ENCODE peak calls at places on chromosomes 13 and 19, in five cellular contexts. One of them, this sample, is unnamed.

GRCh38 chr13:32309812-32310706 is 5.1 kb downstream of the ZAR1L start:
- DNase-seq in left lung: no peak
- DNase-seq in esophagus squamous epithelium: no peak
- DNase-seq in colonic mucosa: peak; percentile 30
- DNase-seq in adrenal gland: no peak
- DNase-seq in this sample: no peak

GRCh38 chr19:30102239-30102638 is 160.2 kb downstream of the URI1 start:
- DNase-seq in esophagus squamous epithelium: no peak
- DNase-seq in left lung: no peak
- DNase-seq in colonic mucosa: no peak
- DNase-seq in adrenal gland: no peak
- DNase-seq in this sample: no peak

GRCh38 chr13:62684359-62684758 is 1268.7 kb upstream of the PCDH20 start:
- DNase-seq in colonic mucosa: no peak
- DNase-seq in esophagus squamous epithelium: no peak
- DNase-seq in left lung: no peak
- DNase-seq in adrenal gland: no peak
- DNase-seq in this sample: no peak

GRCh38 chr13:113613789-113614379 is 29.3 kb downstream of the TFDP1 start:
- DNase-seq in colonic mucosa: no peak
- DNase-seq in adrenal gland: no peak
- DNase-seq in left lung: peak; percentile 4
- DNase-seq in esophagus squamous epithelium: no peak
- DNase-seq in this sample: no peak

GRCh38 chr19:46697142-46697960 is 19.6 kb downstream of the PRKD2 start:
- DNase-seq in esophagus squamous epithelium: no peak
- DNase-seq in adrenal gland: peak; percentile 93
- DNase-seq in colonic mucosa: peak; percentile 97
- DNase-seq in left lung: peak; percentile 95
- DNase-seq in this sample: peak; percentile 96

GRCh38 chr13:112526146-112526853 is 61.7 kb downstream of the TUBGCP3 start:
- DNase-seq in adrenal gland: no peak
- DNase-seq in esophagus squamous epithelium: no peak
- DNase-seq in left lung: no peak
- DNase-seq in colonic mucosa: no peak
- DNase-seq in this sample: no peak

GRCh38 chr13:43657485-43657884 is 129.3 kb downstream of the ENOX1 start:
- DNase-seq in left lung: no peak
- DNase-seq in colonic mucosa: no peak
- DNase-seq in adrenal gland: no peak
- DNase-seq in esophagus squamous epithelium: no peak
- DNase-seq in this sample: no peak

GRCh38 chr19:10332965-10333757 is at the start of gene RAVER1:
- DNase-seq in left lung: peak; percentile 99
- DNase-seq in colonic mucosa: peak; percentile 98
- DNase-seq in esophagus squamous epithelium: peak; percentile 77
- DNase-seq in adrenal gland: peak; percentile 99
- DNase-seq in this sample: peak; percentile 98

GRCh38 chr19:29084266-29084665 is 128.7 kb downstream of the UQCRFS1 start:
- DNase-seq in esophagus squamous epithelium: no peak
- DNase-seq in left lung: no peak
- DNase-seq in colonic mucosa: no peak
- DNase-seq in adrenal gland: no peak
- DNase-seq in this sample: no peak

GRCh38 chr13:102596147-102597028 is at the start of gene TPP2:
- DNase-seq in colonic mucosa: peak; percentile 99
- DNase-seq in esophagus squamous epithelium: peak; percentile 89
- DNase-seq in left lung: peak; percentile 99
- DNase-seq in adrenal gland: peak; percentile 100
- DNase-seq in this sample: peak; percentile 99

GRCh38 chr19:50628551-50628950 is 11.1 kb downstream of the SYT3 start:
- DNase-seq in esophagus squamous epithelium: no peak
- DNase-seq in left lung: no peak
- DNase-seq in adrenal gland: no peak
- DNase-seq in colonic mucosa: no peak
- DNase-seq in this sample: no peak

GRCh38 chr13:106568225-106569003 is 477 bp upstream of the ARGLU1 start:
- DNase-seq in left lung: no peak
- DNase-seq in adrenal gland: no peak
- DNase-seq in esophagus squamous epithelium: no peak
- DNase-seq in colonic mucosa: no peak
- DNase-seq in this sample: no peak

GRCh38 chr19:3708207-3708931 is at the start of gene TJP3:
- DNase-seq in adrenal gland: no peak
- DNase-seq in colonic mucosa: peak; percentile 89
- DNase-seq in esophagus squamous epithelium: no peak
- DNase-seq in left lung: peak; percentile 90
- DNase-seq in this sample: peak; percentile 87

GRCh38 chr19:3790209-3790734 is 4.1 kb upstream of the MATK start:
- DNase-seq in esophagus squamous epithelium: no peak
- DNase-seq in adrenal gland: no peak
- DNase-seq in left lung: no peak
- DNase-seq in colonic mucosa: no peak
- DNase-seq in this sample: no peak

GRCh38 chr19:48714759-48715261 is 4.7 kb downstream of the MAMSTR start:
- DNase-seq in adrenal gland: no peak
- DNase-seq in left lung: no peak
- DNase-seq in esophagus squamous epithelium: no peak
- DNase-seq in colonic mucosa: peak; percentile 62
- DNase-seq in this sample: no peak

GRCh38 chr19:32240316-32240715 is 105.1 kb upstream of the ZNF507 start:
- DNase-seq in adrenal gland: no peak
- DNase-seq in left lung: no peak
- DNase-seq in esophagus squamous epithelium: no peak
- DNase-seq in colonic mucosa: no peak
- DNase-seq in this sample: no peak

GRCh38 chr13:26785845-26786630 is 25.5 kb upstream of the GPR12 start:
- DNase-seq in left lung: peak; percentile 81
- DNase-seq in colonic mucosa: peak; percentile 34
- DNase-seq in esophagus squamous epithelium: no peak
- DNase-seq in adrenal gland: no peak
- DNase-seq in this sample: no peak

GRCh38 chr19:2770055-2771013 is 12.7 kb downstream of the SGTA start:
- DNase-seq in colonic mucosa: peak; percentile 39
- DNase-seq in adrenal gland: peak; percentile 83
- DNase-seq in esophagus squamous epithelium: no peak
- DNase-seq in left lung: no peak
- DNase-seq in this sample: no peak

GRCh38 chr13:66171821-66172220 is 1058.3 kb downstream of the PCDH9 start:
- DNase-seq in left lung: no peak
- DNase-seq in esophagus squamous epithelium: no peak
- DNase-seq in adrenal gland: no peak
- DNase-seq in colonic mucosa: no peak
- DNase-seq in this sample: no peak

GRCh38 chr13:54859827-54860226 is 1831.2 kb downstream of the OLFM4 start:
- DNase-seq in colonic mucosa: no peak
- DNase-seq in left lung: no peak
- DNase-seq in adrenal gland: no peak
- DNase-seq in esophagus squamous epithelium: no peak
- DNase-seq in this sample: no peak

GRCh38 chr13:110685305-110685704 is 20.6 kb downstream of the CARS2 start:
- DNase-seq in adrenal gland: peak; percentile 35
- DNase-seq in left lung: no peak
- DNase-seq in esophagus squamous epithelium: no peak
- DNase-seq in colonic mucosa: no peak
- DNase-seq in this sample: no peak

GRCh38 chr13:108958013-108958376 is 328.6 kb downstream of the MYO16 start:
- DNase-seq in esophagus squamous epithelium: no peak
- DNase-seq in left lung: no peak
- DNase-seq in adrenal gland: no peak
- DNase-seq in colonic mucosa: no peak
- DNase-seq in this sample: no peak

GRCh38 chr19:50978772-50979390 is 4.8 kb downstream of the KLK7 start:
- DNase-seq in adrenal gland: no peak
- DNase-seq in left lung: no peak
- DNase-seq in colonic mucosa: no peak
- DNase-seq in esophagus squamous epithelium: no peak
- DNase-seq in this sample: no peak

GRCh38 chr19:18746393-18747167 is 44.5 kb downstream of the COMP start:
- DNase-seq in colonic mucosa: no peak
- DNase-seq in adrenal gland: no peak
- DNase-seq in esophagus squamous epithelium: no peak
- DNase-seq in left lung: no peak
- DNase-seq in this sample: no peak

GRCh38 chr19:54937926-54938325 is 9.4 kb downstream of the NLRP7 start:
- DNase-seq in adrenal gland: no peak
- DNase-seq in esophagus squamous epithelium: no peak
- DNase-seq in colonic mucosa: no peak
- DNase-seq in left lung: no peak
- DNase-seq in this sample: no peak

GRCh38 chr19:32708457-32708856 is 11.1 kb upstream of the TDRD12 start:
- DNase-seq in adrenal gland: peak; percentile 39
- DNase-seq in left lung: no peak
- DNase-seq in esophagus squamous epithelium: no peak
- DNase-seq in colonic mucosa: no peak
- DNase-seq in this sample: no peak

GRCh38 chr13:114131581-114132418 is 623 bp downstream of the RASA3 start:
- DNase-seq in colonic mucosa: no peak
- DNase-seq in esophagus squamous epithelium: no peak
- DNase-seq in left lung: peak; percentile 78
- DNase-seq in adrenal gland: no peak
- DNase-seq in this sample: peak; percentile 62

GRCh38 chr19:51799998-51800848 is 5.3 kb downstream of the FPR3 start:
- DNase-seq in left lung: no peak
- DNase-seq in colonic mucosa: no peak
- DNase-seq in adrenal gland: peak; percentile 96
- DNase-seq in esophagus squamous epithelium: no peak
- DNase-seq in this sample: no peak

GRCh38 chr19:45103625-45104319 is 10.8 kb downstream of the PPP1R37 start:
- DNase-seq in esophagus squamous epithelium: no peak
- DNase-seq in colonic mucosa: no peak
- DNase-seq in adrenal gland: no peak
- DNase-seq in left lung: no peak
- DNase-seq in this sample: no peak

GRCh38 chr19:42281175-42282035 is 12.4 kb downstream of the CIC start:
- DNase-seq in esophagus squamous epithelium: no peak
- DNase-seq in left lung: no peak
- DNase-seq in colonic mucosa: peak; percentile 62
- DNase-seq in adrenal gland: peak; percentile 80
- DNase-seq in this sample: no peak

GRCh38 chr19:13883665-13884064 is 6.7 kb downstream of the NANOS3 start:
- DNase-seq in adrenal gland: no peak
- DNase-seq in colonic mucosa: no peak
- DNase-seq in esophagus squamous epithelium: no peak
- DNase-seq in left lung: no peak
- DNase-seq in this sample: no peak
- TF ChIP-seq CTCF in adrenal gland: no peak
- TF ChIP-seq CTCF in colonic mucosa: no peak
- TF ChIP-seq CTCF in esophagus squamous epithelium: no peak
- TF ChIP-seq CTCF in left lung: no peak
- TF ChIP-seq CTCF in this sample: no peak

GRCh38 chr19:34241513-34242337 is 12.6 kb upstream of the GARRE1 start:
- DNase-seq in left lung: no peak
- DNase-seq in adrenal gland: peak; percentile 54
- DNase-seq in esophagus squamous epithelium: no peak
- DNase-seq in colonic mucosa: peak; percentile 65
- DNase-seq in this sample: peak; percentile 83
- TF ChIP-seq CTCF in left lung: no peak
- TF ChIP-seq CTCF in adrenal gland: no peak
- TF ChIP-seq CTCF in esophagus squamous epithelium: no peak
- TF ChIP-seq CTCF in colonic mucosa: peak; percentile 26
- TF ChIP-seq CTCF in this sample: peak; percentile 43

DNA sequence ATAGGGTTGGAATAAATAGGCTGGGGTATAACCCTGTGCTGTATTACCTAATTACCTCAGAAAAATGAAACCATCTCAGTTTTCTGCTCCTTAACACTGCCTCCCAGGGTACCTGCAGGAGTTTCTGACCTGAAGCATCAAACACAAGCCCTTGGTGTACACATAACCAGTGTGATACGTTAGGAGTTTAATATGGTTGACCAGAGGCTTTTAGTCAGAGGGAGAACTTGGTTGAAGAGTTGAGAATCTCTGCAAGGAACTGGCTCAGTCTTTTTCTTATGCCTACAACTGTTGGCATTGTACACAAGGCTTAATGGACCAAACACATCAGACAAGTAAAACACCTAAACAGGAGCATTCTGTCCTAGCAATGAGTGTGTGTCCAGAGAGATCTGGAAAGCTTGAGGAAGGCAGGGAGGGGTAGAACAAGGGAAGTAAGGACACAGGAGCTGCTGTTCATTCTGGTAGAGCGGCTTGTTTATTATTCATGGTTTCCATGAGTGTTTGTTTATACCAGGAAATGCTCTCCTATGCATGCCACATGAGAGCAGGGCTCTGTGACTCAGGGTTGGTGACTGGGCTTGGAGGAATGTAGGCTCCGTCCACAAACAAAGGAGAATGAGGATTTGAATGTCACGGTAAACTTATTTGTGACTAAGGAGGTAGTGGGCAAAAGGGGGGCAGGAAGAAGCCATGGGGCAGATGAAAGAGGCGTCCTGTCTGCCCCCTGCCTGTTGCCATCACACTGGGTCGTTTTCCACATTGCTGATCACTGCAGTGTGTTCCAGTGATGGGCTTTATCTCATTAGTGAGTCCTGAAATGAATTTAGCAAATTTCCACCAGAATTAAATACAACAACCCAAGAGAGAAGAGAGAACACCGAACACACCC is 11.9 kb upstream of the SPATA13 start:
- DNase-seq in esophagus squamous epithelium: no peak
- DNase-seq in left lung: no peak
- DNase-seq in adrenal gland: peak; percentile 85
- DNase-seq in colonic mucosa: no peak
- DNase-seq in this sample: peak; percentile 60
- TF ChIP-seq CTCF in esophagus squamous epithelium: no peak
- TF ChIP-seq CTCF in left lung: no peak
- TF ChIP-seq CTCF in adrenal gland: no peak
- TF ChIP-seq CTCF in colonic mucosa: no peak
- TF ChIP-seq CTCF in this sample: no peak

DNA sequence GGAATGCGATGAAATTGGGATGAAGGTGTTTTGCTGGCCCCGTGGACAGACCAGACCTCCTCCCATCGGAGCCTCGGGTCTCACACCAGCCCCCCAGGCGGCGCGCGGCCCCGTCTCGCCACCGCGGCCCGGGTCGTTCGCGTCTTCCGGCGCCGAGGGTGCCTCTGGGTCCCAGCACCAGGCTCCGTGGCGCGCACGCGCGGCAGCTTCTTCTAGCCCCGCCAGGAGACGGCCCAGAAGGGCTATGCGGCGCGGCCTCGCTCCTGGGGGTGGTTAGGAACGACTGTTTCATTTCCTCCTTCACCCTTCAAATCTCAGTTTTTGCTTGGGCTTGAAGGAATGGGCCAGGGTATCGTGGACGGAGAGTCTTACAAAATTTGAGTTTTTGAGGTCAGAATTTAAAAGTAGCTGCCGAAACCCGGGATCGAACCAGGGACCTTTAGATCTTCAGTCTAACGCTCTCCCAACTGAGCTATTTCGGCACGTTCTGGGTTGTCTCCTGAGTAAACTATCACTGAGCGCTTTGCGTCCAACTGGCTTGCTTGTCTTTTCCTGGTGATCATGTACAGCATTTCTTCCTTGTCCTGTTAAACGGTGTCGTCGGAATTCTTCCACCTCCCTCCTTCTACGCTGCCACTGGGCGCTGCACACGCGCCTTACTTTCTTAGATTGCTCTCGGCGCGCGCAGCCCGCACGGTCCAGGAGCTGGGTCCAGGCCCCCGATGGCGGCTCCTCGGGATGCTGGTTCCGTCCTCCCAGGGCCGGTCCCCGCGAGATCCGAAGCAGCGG is 46.5 kb downstream of the TGDS start:
- DNase-seq in adrenal gland: peak; percentile 98
- DNase-seq in colonic mucosa: peak; percentile 94
- DNase-seq in left lung: peak; percentile 95
- DNase-seq in esophagus squamous epithelium: peak; percentile 50
- DNase-seq in this sample: peak; percentile 96
- TF ChIP-seq CTCF in adrenal gland: no peak
- TF ChIP-seq CTCF in colonic mucosa: no peak
- TF ChIP-seq CTCF in left lung: no peak
- TF ChIP-seq CTCF in esophagus squamous epithelium: no peak
- TF ChIP-seq CTCF in this sample: no peak